ENCODE peak calls at places on chromosomes 16 and 17, in eight cellular contexts. S is kidney glomerular epithelial cell, B is anterior cingulate cortex, P is prostate gland, Y is transverse colon, H is endothelial cell, G is MG63, F is HTR-8/SVneo. A is an unnamed sample.

GRCh38 chr17:10737168-10737622 is 7.4 kb upstream of the TMEM220 start:
- DNase-seq in B (peak), F (peak), G (peak), P (peak), Y (peak), H (peak), S (peak), A (peak)

GRCh38 chr17:63476494-63476856 is 386 bp upstream of the ACE start:
- DNase-seq in P (no peak), H (peak), F (no peak), Y (no peak), B (no peak), G (no peak), S (no peak), A (no peak)

GRCh38 chr16:79466111-79466510 is 134.4 kb downstream of the MAF start:
- DNase-seq in P (peak), H (no peak), Y (no peak), G (no peak), B (no peak), S (no peak), F (no peak), A (no peak)

GRCh38 chr17:19487009-19487600 is 46.5 kb upstream of the SLC47A1 start:
- DNase-seq in G (no peak), S (no peak), H (no peak), F (no peak), P (no peak), Y (no peak), B (no peak), A (no peak)

GRCh38 chr16:86579268-86580062 is 1.1 kb downstream of the FOXL1 start:
- DNase-seq in P (no peak), G (no peak), H (peak), Y (no peak), F (no peak), B (no peak), S (no peak), A (no peak)

GRCh38 chr17:49260011-49260921 is 29.7 kb upstream of the PHOSPHO1 start:
- DNase-seq in H (peak), Y (peak), F (peak), P (peak), S (peak), B (no peak), G (peak), A (peak)

GRCh38 chr16:69848635-69849545 is 86.8 kb downstream of the WWP2 start:
- DNase-seq in H (peak), Y (peak), F (peak), P (peak), S (peak), B (peak), G (peak), A (no peak)

GRCh38 chr16:17374668-17375255 is 96.0 kb downstream of the XYLT1 start:
- DNase-seq in G (no peak), B (no peak), S (no peak), P (no peak), H (no peak), Y (no peak), F (no peak), A (peak)

GRCh38 chr17:50035421-50035879 is 20.5 kb upstream of the ITGA3 start:
- DNase-seq in Y (no peak), G (peak), H (no peak), F (no peak), S (no peak), P (no peak), B (no peak), A (no peak)

GRCh38 chr16:74568961-74569631 is 37.8 kb downstream of the GLG1 start:
- DNase-seq in G (no peak), Y (no peak), S (no peak), P (no peak), H (no peak), F (peak), B (no peak), A (no peak)

GRCh38 chr16:23216658-23217246 is 34.2 kb downstream of the SCNN1G start:
- DNase-seq in B (no peak), G (no peak), S (no peak), H (no peak), Y (no peak), F (no peak), P (no peak), A (no peak)

GRCh38 chr17:80751070-80751459 is 206.4 kb downstream of the RPTOR start:
- DNase-seq in H (no peak), G (no peak), B (no peak), F (no peak), Y (no peak), S (no peak), P (no peak), A (no peak)